ENCODE peak calls at places on chromosomes 2 and 18, in ten cellular contexts. P is fibroblast of mammary gland, J is GM13976, C is heart right ventricle, V is heart left ventricle, S is progenitor cell of endocrine pancreas, K is GM20000, Z is HepG2, N is HFFc6, E is cardiac fibroblast. M is an unnamed sample.

GRCh38 chr2:12089001-12089400 is 342.6 kb downstream of the LPIN1 start:
- DNase-seq in P (no peak), J (no peak), C (no peak), V (no peak), S (no peak), K (no peak), Z (no peak), N (no peak), E (no peak), M (no peak)

GRCh38 chr2:208248601-208249000 is 6.3 kb downstream of the IDH1 start:
- DNase-seq in P (no peak), J (no peak), C (no peak), V (no peak), S (no peak), K (no peak), Z (no peak), N (no peak), E (no peak), M (no peak)

GRCh38 chr2:217248312-217248935 is 388.6 kb upstream of the TNP1 start:
- DNase-seq in P (no peak), J (peak), C (peak), V (peak), S (no peak), K (peak), Z (no peak), N (no peak), E (peak), M (no peak)

GRCh38 chr2:226176298-226176984 is 623.2 kb downstream of the IRS1 start:
- DNase-seq in P (no peak), J (no peak), C (no peak), V (no peak), S (no peak), K (no peak), Z (no peak), N (no peak), E (no peak), M (no peak)

GRCh38 chr2:30417253-30417652 is 29.8 kb upstream of the LCLAT1 start:
- DNase-seq in P (peak), J (no peak), C (peak), V (no peak), S (no peak), K (no peak), Z (no peak), N (no peak), E (peak), M (no peak)

GRCh38 chr2:164203131-164203530 is 418.2 kb downstream of the GRB14 start:
- DNase-seq in P (no peak), J (no peak), C (no peak), V (no peak), S (no peak), K (no peak), Z (no peak), N (no peak), E (peak), M (no peak)

GRCh38 chr2:44642123-44642857 is 280.5 kb downstream of the CAMKMT start:
- DNase-seq in P (no peak), J (no peak), C (no peak), V (no peak), S (no peak), K (no peak), Z (no peak), N (no peak), E (no peak), M (no peak)

GRCh38 chr2:43399515-43400245 is 173.3 kb upstream of the ZFP36L2 start:
- DNase-seq in P (peak), J (no peak), C (no peak), V (no peak), S (no peak), K (no peak), Z (no peak), N (peak), E (peak), M (no peak)

GRCh38 chr18:44651453-44651852 is 29.2 kb upstream of the SETBP1 start:
- DNase-seq in P (peak), J (no peak), C (no peak), V (no peak), S (no peak), K (no peak), Z (no peak), N (peak), E (peak), M (no peak)

GRCh38 chr2:128423788-128424165 is 105.1 kb upstream of the HS6ST1 start:
- DNase-seq in P (no peak), J (no peak), C (no peak), V (peak), S (no peak), K (no peak), Z (no peak), N (no peak), E (no peak), M (no peak)

GRCh38 chr18:629303-630150 is 27.9 kb upstream of the TYMS start:
- DNase-seq in P (no peak), J (no peak), C (no peak), V (no peak), S (no peak), K (no peak), Z (no peak), N (no peak), E (no peak), M (no peak)
- TF ChIP-seq CTCF in P (peak), J (no peak), C (no peak), V (no peak), S (peak), K (no peak), Z (no peak), N (peak), E (no peak), M (no peak)

GRCh38 chr2:120856421-120856862 is 120.8 kb downstream of the GLI2 start:
- DNase-seq in P (no peak), J (no peak), C (no peak), V (no peak), S (no peak), K (no peak), Z (no peak), N (peak), E (peak), M (no peak)
- TF ChIP-seq CTCF in P (peak), J (no peak), C (no peak), V (no peak), S (peak), K (no peak), Z (no peak), N (peak), E (no peak), M (no peak)

DNA sequence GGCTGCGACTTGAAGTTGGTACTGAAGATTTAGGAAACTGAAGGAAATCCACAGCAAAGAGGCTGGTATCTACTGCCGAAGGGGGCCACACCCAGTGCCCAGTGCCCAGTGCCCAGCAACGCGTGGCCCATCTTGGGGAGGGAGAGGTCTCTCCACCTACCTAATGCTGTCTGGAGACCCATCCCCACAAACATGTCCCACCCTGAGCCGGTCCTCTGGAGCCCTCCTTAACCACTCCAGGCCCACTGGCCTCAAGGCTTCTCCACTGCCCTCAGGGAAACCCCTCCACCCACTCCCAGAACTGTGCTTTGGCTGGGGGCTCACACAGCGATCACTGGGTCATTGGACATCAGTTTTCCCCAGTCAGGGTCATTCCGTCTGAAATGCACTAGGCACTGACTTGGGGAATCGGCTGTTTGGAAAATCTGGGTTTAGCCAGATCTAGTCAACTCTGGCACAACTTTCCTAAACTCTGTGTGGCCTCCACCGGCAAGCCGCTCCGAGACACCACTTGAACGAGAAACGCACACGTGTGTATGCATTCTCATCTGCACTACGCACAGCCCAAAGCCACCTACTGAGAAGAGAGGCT is 20.1 kb downstream of the GPR55 start:
- DNase-seq in P (no peak), J (no peak), C (no peak), V (peak), S (no peak), K (no peak), Z (no peak), N (no peak), E (no peak), M (no peak)
- TF ChIP-seq CTCF in P (no peak), J (no peak), C (no peak), V (no peak), S (no peak), K (no peak), Z (no peak), N (no peak), E (no peak), M (no peak)

GRCh38 chr18:61612517-61612916 is 279.3 kb downstream of the CDH20 start:
- DNase-seq in P (peak), J (no peak), C (no peak), V (no peak), S (no peak), K (no peak), Z (no peak), N (no peak), E (no peak), M (no peak)
- TF ChIP-seq CTCF in P (peak), J (no peak), C (no peak), V (no peak), S (no peak), K (no peak), Z (no peak), N (peak), E (peak), M (peak)

GRCh38 chr2:102264952-102265351 is 46.4 kb upstream of the IL1RL1 start:
- DNase-seq in P (no peak), J (no peak), C (no peak), V (no peak), S (no peak), K (no peak), Z (no peak), N (no peak), E (no peak), M (no peak)
- TF ChIP-seq CTCF in P (no peak), J (no peak), C (no peak), V (no peak), S (no peak), K (no peak), Z (no peak), N (no peak), E (no peak), M (no peak)

DNA sequence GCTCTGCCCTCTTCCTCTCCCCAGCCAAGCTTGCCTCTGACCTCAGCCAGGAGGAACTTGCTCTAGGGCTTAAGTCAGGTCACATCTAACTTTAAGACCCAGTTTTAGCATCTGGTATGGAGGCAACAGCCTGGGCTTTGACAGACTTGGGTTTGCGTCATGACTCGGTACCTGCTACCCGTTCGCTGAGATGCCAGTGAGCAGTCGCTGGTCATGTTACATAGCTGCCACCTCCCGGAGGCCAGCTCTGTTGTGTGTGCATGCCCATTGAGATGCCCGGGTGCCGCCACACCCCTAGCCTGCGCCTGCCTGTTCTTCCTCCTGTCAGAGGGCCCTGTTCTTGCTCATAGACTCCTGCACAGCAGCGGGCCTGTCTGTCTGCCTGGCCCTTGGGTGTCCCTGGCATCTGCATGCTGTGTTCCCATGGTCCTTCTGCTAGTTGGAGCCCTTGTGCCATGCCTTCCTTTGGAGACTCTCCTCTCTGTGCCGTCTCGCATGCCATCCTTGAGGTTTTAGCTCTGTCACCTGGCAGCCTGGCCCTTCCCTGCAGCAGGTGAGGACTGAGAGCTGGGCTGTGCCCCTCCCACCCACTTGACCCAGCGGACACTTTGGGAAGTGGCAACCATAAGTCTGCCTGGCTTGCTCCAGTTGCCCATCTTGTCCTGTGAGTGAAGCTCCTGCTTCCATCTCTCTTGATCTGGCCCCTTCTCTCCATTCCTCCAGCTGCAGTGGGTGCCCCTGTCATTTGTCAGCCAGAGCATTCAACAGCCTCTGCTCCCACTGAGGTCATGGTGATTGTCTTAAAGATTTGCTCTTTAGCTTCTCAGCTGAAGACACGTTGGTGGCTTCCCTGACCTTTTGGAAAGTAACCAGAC is 24.9 kb downstream of the ASAP2 start:
- DNase-seq in P (no peak), J (no peak), C (no peak), V (peak), S (no peak), K (no peak), Z (no peak), N (no peak), E (no peak), M (no peak)
- TF ChIP-seq CTCF in P (no peak), J (no peak), C (no peak), V (no peak), S (no peak), K (no peak), Z (no peak), N (no peak), E (no peak), M (no peak)

DNA sequence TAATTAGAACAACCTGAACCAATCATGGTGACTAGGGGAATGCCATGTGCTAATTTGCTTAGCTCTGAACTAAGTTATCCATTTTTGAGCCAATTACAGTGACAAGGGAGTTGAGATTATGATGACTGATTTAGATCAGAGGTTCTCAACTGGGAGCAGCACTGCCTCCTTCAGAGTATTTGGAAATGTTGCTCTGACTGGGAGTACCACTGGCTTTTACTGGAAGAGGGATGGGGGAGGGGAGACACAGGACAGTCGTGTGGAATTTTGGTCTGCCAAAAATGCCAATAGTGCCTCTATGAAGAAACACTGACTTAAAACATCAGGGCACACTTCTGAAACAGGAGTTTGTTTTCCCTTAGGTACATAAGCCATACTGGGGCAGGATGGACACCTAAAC is 48.1 kb upstream of the VPS54 start:
- DNase-seq in P (peak), J (no peak), C (no peak), V (no peak), S (no peak), K (no peak), Z (no peak), N (no peak), E (peak), M (no peak)
- TF ChIP-seq CTCF in P (no peak), J (no peak), C (no peak), V (no peak), S (no peak), K (no peak), Z (no peak), N (no peak), E (no peak), M (no peak)

DNA sequence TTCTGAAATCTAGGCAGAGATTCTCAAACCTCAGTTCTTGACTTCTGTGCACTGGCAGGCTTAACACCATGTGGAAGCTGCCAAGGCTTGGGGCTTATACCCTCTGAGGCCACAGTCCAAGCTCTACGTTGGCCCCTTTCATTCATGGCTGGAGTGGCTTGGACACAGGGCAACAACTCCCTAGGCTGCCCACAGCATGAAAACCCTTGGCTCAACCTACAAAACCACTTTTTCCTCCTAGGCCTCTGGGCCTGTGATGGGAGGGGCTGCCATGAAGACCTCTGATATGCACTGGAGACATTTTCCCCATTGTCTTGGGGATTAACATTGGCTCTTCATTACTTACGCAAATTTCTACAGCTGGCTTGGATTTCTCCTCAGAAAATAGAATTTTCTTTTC is 46.7 kb downstream of the TANC1 start:
- DNase-seq in P (no peak), J (no peak), C (no peak), V (no peak), S (no peak), K (no peak), Z (no peak), N (no peak), E (no peak), M (no peak)
- TF ChIP-seq CTCF in P (no peak), J (no peak), C (no peak), V (no peak), S (no peak), K (no peak), Z (no peak), N (no peak), E (no peak), M (no peak)

M was measured in D721Med.